ENCODE peak calls at places on chromosomes 2 and 18, in seven cellular contexts. T is mucosa of descending colon; J is mesendoderm; R is neuronal stem cell; P is naive thymus-derived CD4-positive, alpha-beta T cell; G is HCT116; B is osteoblast. E is an unnamed sample. For H3K4me1 and H3K36me3, the result is how much of the 10 kb centered on the place peaks cover.

GRCh38 chr2:136183095-136183494 is 65.1 kb upstream of the CXCR4 start:
- DNase-seq in G (no peak), J (no peak), R (no peak), P (no peak), T (no peak), B (no peak), E (no peak)

GRCh38 chr2:193965263-193965662 is 1691.8 kb upstream of the SLC39A10 start:
- DNase-seq in J (peak), B (no peak), G (no peak), P (no peak), R (no peak), T (no peak), E (no peak)

GRCh38 chr18:60413944-60414547 is 41.5 kb upstream of the MC4R start:
- DNase-seq in J (peak), B (no peak), R (no peak), T (peak), P (no peak), G (peak), E (peak)

GRCh38 chr2:11500702-11501303 is 33.0 kb upstream of the GREB1 start:
- DNase-seq in B (no peak), P (no peak), G (no peak), R (no peak), J (no peak), T (no peak), E (no peak)

GRCh38 chr18:75003089-75003488 is 205.8 kb downstream of the PTGR3 start:
- DNase-seq in P (no peak), J (no peak), R (no peak), G (no peak), B (no peak), T (no peak), E (no peak)

GRCh38 chr2:127115471-127116199 is 8.7 kb upstream of the BIN1 start:
- DNase-seq in P (no peak), G (no peak), T (no peak), R (no peak), B (peak), J (no peak), E (no peak)

GRCh38 chr2:86337235-86338099 is at the start of gene REEP1:
- DNase-seq in G (no peak), P (peak), R (peak), T (peak), J (peak), B (peak), E (peak)

GRCh38 chr2:215899111-215900074 is 114.0 kb downstream of the MREG start:
- DNase-seq in R (no peak), P (no peak), T (no peak), J (no peak), B (peak), G (no peak), E (no peak)

GRCh38 chr2:225842939-225843338 is 443.4 kb downstream of the NYAP2 start:
- DNase-seq in R (no peak), T (no peak), J (no peak), G (no peak), P (no peak), B (peak), E (no peak)

GRCh38 chr2:55519908-55520885 is 679 bp downstream of the CFAP36 start:
- DNase-seq in J (peak), R (peak), B (peak), G (no peak), P (no peak), T (peak), E (peak)

GRCh38 chr2:187442378-187442777 is 5.7 kb downstream of the CALCRL start:
- DNase-seq in G (no peak), P (no peak), R (no peak), J (no peak), B (no peak), T (no peak), E (no peak)

GRCh38 chr18:76445741-76446232 is 49.3 kb downstream of the ZNF516 start:
- DNase-seq in P (no peak), G (no peak), B (peak), R (no peak), T (no peak), J (no peak), E (no peak)

GRCh38 chr2:188512456-188512855 is 220.8 kb downstream of the GULP1 start:
- DNase-seq in B (no peak), R (no peak), J (peak), T (no peak), G (no peak), P (no peak), E (peak)

GRCh38 chr2:168978461-168978861 is 52.7 kb downstream of the ABCB11 start:
- DNase-seq in B (no peak), J (no peak), G (no peak), P (no peak), T (no peak), R (no peak), E (no peak)

GRCh38 chr2:120605231-120605935 is 130.3 kb upstream of the GLI2 start:
- DNase-seq in G (no peak), P (no peak), T (no peak), B (peak), R (no peak), J (peak), E (no peak)

GRCh38 chr2:173232956-173233744 is 121.5 kb upstream of the CDCA7 start:
- DNase-seq in J (no peak), T (no peak), G (no peak), P (no peak), B (no peak), R (no peak), E (no peak)

GRCh38 chr2:212274215-212274614 is 264.4 kb downstream of the ERBB4 start:
- DNase-seq in J (no peak), B (no peak), R (no peak), T (no peak), G (no peak), P (no peak), E (no peak)

DNA sequence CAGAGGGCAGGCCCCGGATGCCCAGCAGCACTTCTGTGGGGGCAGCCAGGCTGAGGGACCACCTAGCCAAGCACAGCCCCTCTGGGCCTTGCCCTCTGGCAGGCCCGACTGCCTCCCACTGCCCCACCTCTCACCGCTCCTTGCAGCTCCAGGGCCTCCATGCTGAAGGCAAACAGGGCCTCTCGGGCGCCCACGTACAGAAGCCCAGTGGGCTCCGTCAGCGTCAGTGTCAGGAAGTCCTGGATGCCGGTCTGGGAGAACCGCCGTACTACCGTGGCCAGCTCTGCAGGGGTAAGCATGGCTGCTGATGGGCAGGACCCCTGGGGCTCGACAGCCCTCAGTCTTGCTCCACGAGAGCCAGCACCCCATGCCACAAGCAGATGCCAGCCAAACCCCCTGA is 3.7 kb downstream of the SEMA4C start:
- DNase-seq in R (no peak), T (no peak), B (peak), P (no peak), G (no peak), J (no peak), E (no peak)
- H3K4me1 ChIP-seq in R (under half), T (under half), B (under half), P (under half), G (under half), J (under half), E (under half)

GRCh38 chr2:179963626-179964025 is 43.5 kb downstream of the CWC22 start:
- DNase-seq in R (no peak), J (no peak), G (no peak), P (no peak), B (peak), T (no peak), E (no peak)
- H3K36me3 ChIP-seq in R (under half), J (under half), G (under half), P (under half), B (under half), T (under half), E (under half)

GRCh38 chr2:60964651-60965513 is 52.6 kb upstream of the PEX13 start:
- DNase-seq in T (no peak), G (no peak), J (no peak), B (no peak), R (no peak), P (peak), E (no peak)
- H3K4me3 ChIP-seq in T (no peak), G (no peak), J (no peak), B (no peak), R (no peak), P (no peak), E (no peak)

GRCh38 chr18:8744038-8744437 is 38.7 kb downstream of the MTCL1 start:
- DNase-seq in G (no peak), J (no peak), R (no peak), B (peak), P (no peak), T (no peak), E (no peak)
- H3K4me1 ChIP-seq in G (under half), J (under half), R (under half), B (under half), P (under half), T (under half), E (under half)

DNA sequence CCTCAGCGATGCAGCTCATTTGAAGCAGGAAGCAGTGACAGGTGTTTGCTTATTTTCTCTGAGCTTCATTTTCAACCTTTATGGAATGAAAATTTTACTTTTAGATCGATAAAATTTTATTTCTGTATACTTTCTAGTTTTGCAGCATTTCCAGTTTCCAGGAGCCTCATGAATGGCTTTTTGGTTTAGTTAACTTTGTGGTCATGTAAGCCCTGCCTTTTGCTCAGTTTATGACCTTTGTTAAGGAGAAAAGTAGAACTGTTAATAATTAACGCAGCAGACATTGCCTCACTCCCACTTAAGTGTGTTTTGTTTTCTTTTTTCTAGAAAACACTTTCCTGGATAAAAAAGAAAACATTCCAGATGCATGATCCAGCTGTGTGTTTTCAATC is 4.4 kb upstream of the FARP2 start:
- DNase-seq in G (no peak), P (no peak), T (no peak), J (no peak), B (no peak), R (no peak), E (no peak)
- H3K36me3 ChIP-seq in G (half or more), P (under half), T (under half), J (under half), B (half or more), R (under half), E (half or more)